ENCODE peak calls at places on chromosomes 13 and 19, in nine cellular contexts. One of them, this sample, is unnamed.
A peak's percentile ranks its signal among the peaks of the same experiment; 100 is the strongest.

GRCh38 chr19:19459707-19460251 is 54.3 kb downstream of the GATAD2A start:
- DNase-seq in GM23248: peak; percentile 89
- DNase-seq in neural progenitor cell: no peak
- DNase-seq in hepatocyte: no peak
- DNase-seq in PC-3: peak; percentile 79
- DNase-seq in OCI-LY7: peak; percentile 82
- DNase-seq in SK-N-SH: no peak
- DNase-seq in HCT116: no peak
- DNase-seq in MM.1S: no peak
- DNase-seq in this sample: no peak

GRCh38 chr19:41376998-41377365 is 649 bp downstream of the TMEM91 start:
- DNase-seq in GM23248: peak; percentile 29
- DNase-seq in neural progenitor cell: no peak
- DNase-seq in hepatocyte: no peak
- DNase-seq in PC-3: no peak
- DNase-seq in OCI-LY7: no peak
- DNase-seq in SK-N-SH: no peak
- DNase-seq in HCT116: no peak
- DNase-seq in MM.1S: no peak
- DNase-seq in this sample: no peak

GRCh38 chr13:113043001-113043630 is 62.5 kb upstream of the F7 start:
- DNase-seq in GM23248: no peak
- DNase-seq in neural progenitor cell: no peak
- DNase-seq in hepatocyte: no peak
- DNase-seq in PC-3: no peak
- DNase-seq in OCI-LY7: no peak
- DNase-seq in SK-N-SH: no peak
- DNase-seq in HCT116: no peak
- DNase-seq in MM.1S: no peak
- DNase-seq in this sample: no peak

GRCh38 chr19:38705197-38706019 is 38.9 kb downstream of the CAPN12 start:
- DNase-seq in GM23248: no peak
- DNase-seq in neural progenitor cell: no peak
- DNase-seq in hepatocyte: no peak
- DNase-seq in PC-3: no peak
- DNase-seq in OCI-LY7: no peak
- DNase-seq in SK-N-SH: no peak
- DNase-seq in HCT116: no peak
- DNase-seq in MM.1S: no peak
- DNase-seq in this sample: no peak

GRCh38 chr19:15635016-15635805 is 5.5 kb upstream of the CYP4F3 start:
- DNase-seq in GM23248: no peak
- DNase-seq in neural progenitor cell: no peak
- DNase-seq in hepatocyte: no peak
- DNase-seq in PC-3: no peak
- DNase-seq in OCI-LY7: no peak
- DNase-seq in SK-N-SH: no peak
- DNase-seq in HCT116: no peak
- DNase-seq in MM.1S: no peak
- DNase-seq in this sample: no peak

GRCh38 chr13:109844396-109844795 is 58.0 kb upstream of the IRS2 start:
- DNase-seq in GM23248: peak; percentile 52
- DNase-seq in neural progenitor cell: no peak
- DNase-seq in hepatocyte: no peak
- DNase-seq in PC-3: peak; percentile 74
- DNase-seq in OCI-LY7: no peak
- DNase-seq in SK-N-SH: no peak
- DNase-seq in HCT116: no peak
- DNase-seq in MM.1S: no peak
- DNase-seq in this sample: peak; percentile 10

GRCh38 chr13:28630864-28631263 is 28.1 kb upstream of the POMP start:
- DNase-seq in GM23248: peak; percentile 44
- DNase-seq in neural progenitor cell: no peak
- DNase-seq in hepatocyte: no peak
- DNase-seq in PC-3: no peak
- DNase-seq in OCI-LY7: no peak
- DNase-seq in SK-N-SH: no peak
- DNase-seq in HCT116: no peak
- DNase-seq in MM.1S: no peak
- DNase-seq in this sample: no peak

GRCh38 chr13:29803221-29803620 is 47.2 kb downstream of the UBL3 start:
- DNase-seq in GM23248: no peak
- DNase-seq in neural progenitor cell: no peak
- DNase-seq in hepatocyte: no peak
- DNase-seq in PC-3: no peak
- DNase-seq in OCI-LY7: no peak
- DNase-seq in SK-N-SH: no peak
- DNase-seq in HCT116: no peak
- DNase-seq in MM.1S: no peak
- DNase-seq in this sample: no peak

DNA sequence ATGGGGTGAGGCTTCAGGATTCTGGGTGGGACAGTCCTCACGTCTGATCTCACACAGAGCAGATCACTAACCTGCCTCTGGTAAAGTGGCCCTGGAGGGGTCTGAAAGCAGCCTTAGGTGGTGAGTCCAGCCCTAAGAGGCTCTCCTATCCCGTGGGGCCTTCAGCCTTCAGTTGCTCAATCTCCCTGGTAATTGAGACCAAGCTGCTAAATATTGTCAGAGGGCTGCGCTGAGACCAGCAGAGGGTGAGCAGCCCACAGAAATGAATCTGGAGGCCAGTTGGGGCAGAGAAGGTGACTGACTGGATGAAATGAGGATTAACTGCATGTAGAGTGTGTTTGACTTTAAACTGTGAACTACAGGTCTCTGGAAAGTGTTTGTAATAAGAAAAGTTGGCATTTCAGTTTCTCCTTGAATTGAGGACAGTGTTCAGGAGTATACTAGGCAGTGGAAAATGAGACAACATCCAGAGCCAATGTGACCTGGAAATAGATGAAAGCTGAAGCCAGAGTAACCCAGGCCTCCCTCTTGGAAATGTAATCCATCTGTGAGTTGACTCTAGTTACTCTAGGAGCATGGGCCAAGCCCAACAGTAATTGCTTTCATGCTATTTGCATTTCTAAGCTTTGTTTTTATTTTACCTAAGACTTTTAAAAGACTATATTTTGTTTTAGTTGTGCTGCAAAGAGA is 14.3 kb upstream of the HSPH1 start:
- DNase-seq in GM23248: no peak
- DNase-seq in neural progenitor cell: no peak
- DNase-seq in hepatocyte: no peak
- DNase-seq in PC-3: no peak
- DNase-seq in OCI-LY7: no peak
- DNase-seq in SK-N-SH: no peak
- DNase-seq in HCT116: no peak
- DNase-seq in MM.1S: no peak
- DNase-seq in this sample: no peak
- H2AFZ ChIP-seq in GM23248: no peak overlapping the region
- H2AFZ ChIP-seq in neural progenitor cell: no peak overlapping the region
- H2AFZ ChIP-seq in hepatocyte: no peak overlapping the region
- H2AFZ ChIP-seq in PC-3: no peak overlapping the region
- H2AFZ ChIP-seq in OCI-LY7: no peak overlapping the region
- H2AFZ ChIP-seq in SK-N-SH: no peak overlapping the region
- H2AFZ ChIP-seq in HCT116: no peak overlapping the region
- H2AFZ ChIP-seq in MM.1S: no peak overlapping the region
- H2AFZ ChIP-seq in this sample: no peak overlapping the region

GRCh38 chr13:44843403-44843802 is 145.9 kb downstream of the NUFIP1 start:
- DNase-seq in GM23248: peak; percentile 68
- DNase-seq in neural progenitor cell: no peak
- DNase-seq in hepatocyte: no peak
- DNase-seq in PC-3: no peak
- DNase-seq in OCI-LY7: no peak
- DNase-seq in SK-N-SH: no peak
- DNase-seq in HCT116: no peak
- DNase-seq in MM.1S: no peak
- DNase-seq in this sample: no peak
- TF ChIP-seq EZH2phosphoT487 in GM23248: no peak
- TF ChIP-seq EZH2phosphoT487 in neural progenitor cell: no peak
- TF ChIP-seq EZH2phosphoT487 in hepatocyte: no peak
- TF ChIP-seq EZH2phosphoT487 in PC-3: no peak
- TF ChIP-seq EZH2phosphoT487 in OCI-LY7: no peak
- TF ChIP-seq EZH2phosphoT487 in SK-N-SH: no peak
- TF ChIP-seq EZH2phosphoT487 in HCT116: no peak
- TF ChIP-seq EZH2phosphoT487 in MM.1S: no peak
- TF ChIP-seq EZH2phosphoT487 in this sample: no peak

GRCh38 chr19:4598712-4599111 is 39.2 kb upstream of the SEMA6B start:
- DNase-seq in GM23248: no peak
- DNase-seq in neural progenitor cell: peak; percentile 74
- DNase-seq in hepatocyte: no peak
- DNase-seq in PC-3: no peak
- DNase-seq in OCI-LY7: no peak
- DNase-seq in SK-N-SH: no peak
- DNase-seq in HCT116: no peak
- DNase-seq in MM.1S: no peak
- DNase-seq in this sample: peak; percentile 44
- H2AFZ ChIP-seq in GM23248: no peak overlapping the region
- H2AFZ ChIP-seq in neural progenitor cell: peak overlapping the region; percentile 70
- H2AFZ ChIP-seq in hepatocyte: no peak overlapping the region
- H2AFZ ChIP-seq in PC-3: peak overlapping the region; percentile 91
- H2AFZ ChIP-seq in OCI-LY7: no peak overlapping the region
- H2AFZ ChIP-seq in SK-N-SH: no peak overlapping the region
- H2AFZ ChIP-seq in HCT116: no peak overlapping the region
- H2AFZ ChIP-seq in MM.1S: no peak overlapping the region
- H2AFZ ChIP-seq in this sample: peak overlapping the region; percentile 96

GRCh38 chr19:52170304-52170703 is 1.1 kb downstream of the ZNF836 start:
- DNase-seq in GM23248: peak; percentile 27
- DNase-seq in neural progenitor cell: no peak
- DNase-seq in hepatocyte: no peak
- DNase-seq in PC-3: no peak
- DNase-seq in OCI-LY7: no peak
- DNase-seq in SK-N-SH: no peak
- DNase-seq in HCT116: no peak
- DNase-seq in MM.1S: no peak
- DNase-seq in this sample: peak; percentile 20
- TF ChIP-seq EZH2phosphoT487 in GM23248: no peak
- TF ChIP-seq EZH2phosphoT487 in neural progenitor cell: no peak
- TF ChIP-seq EZH2phosphoT487 in hepatocyte: no peak
- TF ChIP-seq EZH2phosphoT487 in PC-3: no peak
- TF ChIP-seq EZH2phosphoT487 in OCI-LY7: no peak
- TF ChIP-seq EZH2phosphoT487 in SK-N-SH: no peak
- TF ChIP-seq EZH2phosphoT487 in HCT116: no peak
- TF ChIP-seq EZH2phosphoT487 in MM.1S: no peak
- TF ChIP-seq EZH2phosphoT487 in this sample: no peak

GRCh38 chr19:6751189-6751588 is 11.7 kb downstream of the TRIP10 start:
- DNase-seq in GM23248: no peak
- DNase-seq in neural progenitor cell: no peak
- DNase-seq in hepatocyte: no peak
- DNase-seq in PC-3: no peak
- DNase-seq in OCI-LY7: no peak
- DNase-seq in SK-N-SH: no peak
- DNase-seq in HCT116: no peak
- DNase-seq in MM.1S: no peak
- DNase-seq in this sample: no peak

GRCh38 chr19:6754136-6754535 is 13.1 kb downstream of the SH2D3A start:
- DNase-seq in GM23248: no peak
- DNase-seq in neural progenitor cell: no peak
- DNase-seq in hepatocyte: no peak
- DNase-seq in PC-3: no peak
- DNase-seq in OCI-LY7: no peak
- DNase-seq in SK-N-SH: no peak
- DNase-seq in HCT116: no peak
- DNase-seq in MM.1S: no peak
- DNase-seq in this sample: no peak

GRCh38 chr19:6753178-6754031 is 13.8 kb downstream of the SH2D3A start:
- DNase-seq in GM23248: peak; percentile 87
- DNase-seq in neural progenitor cell: peak; percentile 97
- DNase-seq in hepatocyte: peak; percentile 94
- DNase-seq in PC-3: peak; percentile 54
- DNase-seq in OCI-LY7: peak; percentile 99
- DNase-seq in SK-N-SH: peak; percentile 92
- DNase-seq in HCT116: peak; percentile 91
- DNase-seq in MM.1S: no peak
- DNase-seq in this sample: peak; percentile 99

GRCh38 chr19:6752257-6753177 is 13.0 kb downstream of the TRIP10 start:
- DNase-seq in GM23248: no peak
- DNase-seq in neural progenitor cell: peak; percentile 83
- DNase-seq in hepatocyte: peak; percentile 91
- DNase-seq in PC-3: no peak
- DNase-seq in OCI-LY7: no peak
- DNase-seq in SK-N-SH: no peak
- DNase-seq in HCT116: no peak
- DNase-seq in MM.1S: no peak
- DNase-seq in this sample: peak; percentile 91

DNA sequence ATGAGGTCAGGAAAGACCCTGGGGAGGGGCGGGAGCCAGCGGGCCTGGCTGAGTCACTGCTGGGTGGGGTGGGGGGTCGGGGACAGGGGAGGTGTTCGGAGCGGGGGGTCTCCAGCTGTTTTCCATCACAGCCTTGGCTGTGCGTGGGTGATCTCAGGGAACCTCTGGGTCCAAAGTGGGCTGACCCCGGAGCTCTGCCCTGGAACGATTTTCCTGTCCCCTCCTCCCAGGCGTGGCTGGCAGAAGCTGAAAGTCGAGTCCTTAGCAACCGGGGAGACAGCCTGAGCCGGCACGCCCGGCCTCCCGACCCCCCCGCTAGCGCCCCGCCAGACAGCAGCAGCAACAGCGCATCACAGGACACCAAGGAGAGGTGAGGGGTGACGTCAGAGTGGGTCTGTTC is 10.6 kb downstream of the TRIP10 start:
- DNase-seq in GM23248: no peak
- DNase-seq in neural progenitor cell: no peak
- DNase-seq in hepatocyte: no peak
- DNase-seq in PC-3: no peak
- DNase-seq in OCI-LY7: no peak
- DNase-seq in SK-N-SH: no peak
- DNase-seq in HCT116: no peak
- DNase-seq in MM.1S: no peak
- DNase-seq in this sample: no peak
- H2AFZ ChIP-seq in GM23248: no peak overlapping the region
- H2AFZ ChIP-seq in neural progenitor cell: no peak overlapping the region
- H2AFZ ChIP-seq in hepatocyte: no peak overlapping the region
- H2AFZ ChIP-seq in PC-3: no peak overlapping the region
- H2AFZ ChIP-seq in OCI-LY7: no peak overlapping the region
- H2AFZ ChIP-seq in SK-N-SH: no peak overlapping the region
- H2AFZ ChIP-seq in HCT116: no peak overlapping the region
- H2AFZ ChIP-seq in MM.1S: no peak overlapping the region
- H2AFZ ChIP-seq in this sample: no peak overlapping the region

DNA sequence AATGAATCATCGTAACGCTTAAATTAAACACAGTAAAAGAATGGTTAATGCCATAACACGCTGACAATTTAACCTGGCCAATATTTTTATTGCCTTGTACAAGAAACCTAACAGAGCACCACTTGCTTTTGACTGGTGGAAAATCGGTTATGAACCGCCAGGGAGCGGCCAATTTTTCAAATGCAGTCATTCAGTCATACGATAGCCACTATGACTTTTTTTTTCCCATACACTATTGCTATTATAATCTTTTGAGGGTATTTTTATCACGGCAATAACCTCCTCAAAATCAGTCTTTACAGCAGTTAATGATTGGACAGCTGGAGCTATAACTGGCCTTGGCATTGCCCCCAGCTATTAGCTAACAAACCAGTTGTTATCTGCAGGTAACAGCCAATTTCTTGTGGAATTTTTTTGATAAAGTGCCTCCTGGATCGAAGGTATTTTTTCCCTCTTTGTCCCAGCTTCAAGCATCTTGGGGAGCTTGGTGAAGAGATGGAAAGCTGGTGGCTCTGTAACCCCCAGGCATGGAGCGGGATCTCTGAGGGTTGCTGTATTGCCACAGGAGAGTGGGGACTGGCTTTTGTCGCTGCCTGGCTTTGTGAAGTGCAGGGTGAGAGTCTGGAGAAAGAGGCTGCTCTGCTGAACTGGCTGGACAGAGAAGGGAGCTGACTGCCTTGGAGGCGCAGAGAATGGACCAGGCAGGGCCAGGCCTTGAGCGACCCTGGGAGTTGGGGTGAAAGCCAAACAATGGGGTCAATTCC is 198.4 kb upstream of the ZNF536 start:
- DNase-seq in GM23248: no peak
- DNase-seq in neural progenitor cell: no peak
- DNase-seq in hepatocyte: no peak
- DNase-seq in PC-3: no peak
- DNase-seq in OCI-LY7: no peak
- DNase-seq in SK-N-SH: no peak
- DNase-seq in HCT116: no peak
- DNase-seq in MM.1S: no peak
- DNase-seq in this sample: no peak
- TF ChIP-seq EZH2phosphoT487 in GM23248: no peak
- TF ChIP-seq EZH2phosphoT487 in neural progenitor cell: no peak
- TF ChIP-seq EZH2phosphoT487 in hepatocyte: no peak
- TF ChIP-seq EZH2phosphoT487 in PC-3: no peak
- TF ChIP-seq EZH2phosphoT487 in OCI-LY7: no peak
- TF ChIP-seq EZH2phosphoT487 in SK-N-SH: no peak
- TF ChIP-seq EZH2phosphoT487 in HCT116: no peak
- TF ChIP-seq EZH2phosphoT487 in MM.1S: no peak
- TF ChIP-seq EZH2phosphoT487 in this sample: no peak